ENCODE peak calls at places on chromosomes 1 and 21, in nine cellular contexts. K is IMR-90, P is H9, S is cardiac fibroblast, I is tibial artery, T is body of pancreas, W is A549, Q is neural crest cell, J is GM23338. O is an unnamed sample.

GRCh38 chr21:26739189-26739588 is 106.0 kb downstream of the ADAMTS1 start:
- DNase-seq in S (peak; percentile 59), W (no peak), I (no peak), T (no peak), P (no peak), Q (no peak), K (peak; percentile 31), J (no peak), O (no peak)

GRCh38 chr1:117093091-117093534 is 28.4 kb downstream of the TRIM45 start:
- DNase-seq in T (no peak), I (peak; percentile 74), K (peak; percentile 100), Q (no peak), J (peak; percentile 69), W (no peak), S (peak; percentile 96), P (peak; percentile 50), O (no peak)

GRCh38 chr1:16145988-16146887 is 9.6 kb downstream of the EPHA2 start:
- DNase-seq in T (peak; percentile 84), K (peak; percentile 92), W (peak; percentile 82), Q (peak; percentile 65), I (peak; percentile 81), J (peak; percentile 95), S (peak; percentile 92), P (peak; percentile 93), O (peak; percentile 66)

GRCh38 chr1:8682573-8682972 is 134.9 kb downstream of the RERE start:
- DNase-seq in J (no peak), I (no peak), W (no peak), S (no peak), K (no peak), Q (no peak), P (no peak), T (no peak), O (no peak)

GRCh38 chr1:218565333-218565732 is 220.2 kb downstream of the TGFB2 start:
- DNase-seq in K (no peak), J (no peak), S (no peak), T (no peak), P (no peak), I (no peak), Q (no peak), W (no peak), O (no peak)

GRCh38 chr1:22217811-22218460 is 75.0 kb upstream of the WNT4 start:
- DNase-seq in Q (no peak), T (no peak), S (no peak), P (no peak), K (no peak), W (no peak), I (peak; percentile 38), J (no peak), O (no peak)

GRCh38 chr1:40305451-40305850 is 11.6 kb downstream of the COL9A2 start:
- DNase-seq in Q (no peak), J (peak; percentile 40), I (no peak), K (no peak), T (no peak), P (peak; percentile 44), W (no peak), S (no peak), O (no peak)

GRCh38 chr1:207789386-207789785 is 37.5 kb downstream of the CD46 start:
- DNase-seq in I (no peak), P (no peak), W (no peak), T (no peak), Q (no peak), K (no peak), S (no peak), J (no peak), O (no peak)

GRCh38 chr1:23344987-23345472 is 946 bp upstream of the HNRNPR start:
- DNase-seq in S (no peak), P (no peak), T (no peak), J (peak; percentile 12), Q (no peak), I (no peak), W (no peak), K (no peak), O (peak; percentile 10)

GRCh38 chr1:46081206-46081605 is 51.2 kb downstream of the PIK3R3 start:
- DNase-seq in I (no peak), Q (no peak), T (no peak), W (no peak), S (no peak), K (no peak), J (no peak), P (no peak), O (no peak)

GRCh38 chr1:12491691-12492090 is 126.3 kb downstream of the DHRS3 start:
- DNase-seq in J (no peak), T (no peak), K (no peak), P (no peak), S (no peak), W (no peak), Q (no peak), I (no peak), O (no peak)

GRCh38 chr21:38472709-38473108 is 25.6 kb downstream of the ERG start:
- DNase-seq in P (peak; percentile 49), Q (no peak), S (no peak), J (peak; percentile 36), K (no peak), I (no peak), W (no peak), T (no peak), O (no peak)

GRCh38 chr1:235766794-235767285 is 99.9 kb downstream of the LYST start:
- DNase-seq in T (no peak), K (no peak), Q (no peak), I (no peak), P (no peak), W (no peak), S (no peak), J (no peak), O (no peak)

GRCh38 chr1:77889240-77889637 is 815 bp downstream of the NEXN start:
- DNase-seq in P (no peak), W (peak; percentile 12), K (peak; percentile 81), J (peak; percentile 63), I (no peak), T (no peak), Q (no peak), S (peak; percentile 72), O (peak; percentile 30)

GRCh38 chr1:183251101-183251958 is 65.3 kb downstream of the LAMC2 start:
- DNase-seq in T (no peak), W (no peak), I (no peak), P (peak; percentile 17), K (no peak), J (no peak), Q (no peak), S (no peak), O (no peak)

GRCh38 chr1:154342836-154343472 is 17.6 kb downstream of the ATP8B2 start:
- DNase-seq in K (no peak), I (no peak), P (no peak), J (no peak), W (no peak), T (no peak), S (no peak), Q (no peak), O (no peak)

GRCh38 chr1:63073530-63074306 is 248.6 kb upstream of the FOXD3 start:
- DNase-seq in I (no peak), S (peak; percentile 4), Q (no peak), P (peak; percentile 48), K (no peak), T (peak; percentile 17), J (peak; percentile 73), W (no peak), O (no peak)

GRCh38 chr1:41662656-41663437 is 178.4 kb upstream of the EDN2 start:
- DNase-seq in S (peak; percentile 74), K (peak; percentile 84), Q (peak; percentile 40), W (peak; percentile 22), T (peak; percentile 40), P (peak; percentile 45), I (peak; percentile 84), J (peak; percentile 54), O (peak; percentile 84)
- TF ChIP-seq CTCF in S (no peak), K (no peak), Q (no peak), W (no peak), T (no peak), P (no peak), I (no peak), J (no peak), O (no peak)

GRCh38 chr1:33641099-33641830 is 168.8 kb downstream of the ZSCAN20 start:
- DNase-seq in P (peak; percentile 42), S (peak; percentile 5), W (peak; percentile 22), J (peak; percentile 62), T (no peak), I (no peak), Q (no peak), K (peak; percentile 14), O (peak; percentile 23)
- TF ChIP-seq CTCF in P (peak; percentile 73), S (peak; percentile 34), W (peak; percentile 28), J (peak; percentile 66), T (peak; percentile 37), I (no peak), Q (peak; percentile 65), K (peak; percentile 33), O (no peak)

GRCh38 chr21:20419780-20420179 is 578.4 kb upstream of the NCAM2 start:
- DNase-seq in P (no peak), Q (no peak), W (no peak), I (no peak), T (no peak), S (no peak), K (no peak), J (no peak), O (no peak)

GRCh38 chr21:20425856-20426255 is 572.4 kb upstream of the NCAM2 start:
- DNase-seq in P (no peak), S (no peak), K (no peak), T (no peak), Q (no peak), I (no peak), J (no peak), W (no peak), O (no peak)

GRCh38 chr21:20424943-20425342 is 573.3 kb upstream of the NCAM2 start:
- DNase-seq in J (peak; percentile 5), W (no peak), Q (no peak), S (no peak), T (no peak), K (no peak), I (no peak), P (peak; percentile 36), O (no peak)
- TF ChIP-seq CTCF in J (peak; percentile 27), W (no peak), Q (no peak), S (no peak), T (no peak), K (no peak), I (no peak), P (peak; percentile 23), O (no peak)

DNA sequence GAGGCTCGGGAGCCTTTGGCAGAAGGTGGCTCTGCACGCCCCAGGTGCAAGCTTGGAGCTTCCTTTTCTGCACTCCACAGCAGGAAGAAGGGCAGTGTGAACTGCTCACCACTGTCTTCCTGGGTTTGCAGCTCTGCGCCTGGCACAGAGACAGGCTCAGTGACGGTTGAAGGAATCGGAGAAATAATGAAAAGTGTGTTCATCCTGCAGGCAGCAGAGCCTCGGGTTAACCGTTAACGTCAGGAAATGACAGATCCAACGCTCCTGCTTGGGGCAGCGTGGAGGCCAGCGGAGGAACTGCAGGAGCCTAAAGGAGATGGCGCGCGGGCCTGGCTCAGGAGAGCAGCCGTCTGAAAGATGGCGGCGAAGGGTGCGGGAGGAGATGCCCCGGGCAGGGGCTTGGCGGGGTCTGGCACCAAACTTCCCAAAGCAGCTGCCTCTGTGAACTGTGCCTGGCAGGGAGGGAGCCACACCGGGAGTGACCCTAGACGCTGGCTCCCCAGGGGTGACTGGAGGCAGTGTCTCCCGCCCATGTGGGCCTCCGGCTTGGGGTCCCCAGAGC is 10.9 kb upstream of the SAMD11 start:
- DNase-seq in K (no peak), P (peak; percentile 68), S (no peak), T (peak; percentile 23), I (no peak), W (peak; percentile 52), Q (no peak), J (peak; percentile 83), O (no peak)
- TF ChIP-seq CTCF in K (no peak), P (peak; percentile 61), S (peak; percentile 47), T (peak; percentile 27), I (no peak), W (no peak), Q (peak; percentile 52), J (peak; percentile 29), O (no peak)